ENCODE peak calls at places on chromosomes 12 and 14, in six cellular contexts. N is iPS-NIHi11, L is anterior cingulate cortex, P is HL-60, S is activated T-helper 1 cell treated with Interleukin-2 at 50 U/mL for 16 hours, W is PC-9. K is an unnamed sample.

GRCh38 chr12:96652870-96653269 is 163.5 kb downstream of the CFAP54 start:
- DNase-seq in S (no peak), L (no peak), W (no peak), N (no peak), P (no peak), K (no peak)

GRCh38 chr12:77577756-77578155 is 252.9 kb upstream of the NAV3 start:
- DNase-seq in P (no peak), N (no peak), L (no peak), S (no peak), W (no peak), K (no peak)

GRCh38 chr12:56839489-56840442 is 76.6 kb downstream of the HSD17B6 start:
- DNase-seq in S (no peak), N (peak), W (peak), P (peak), L (peak), K (peak)

GRCh38 chr14:93792391-93792790 is 4.1 kb upstream of the PRIMA1 start:
- DNase-seq in S (no peak), W (no peak), L (no peak), N (no peak), P (no peak), K (no peak)

GRCh38 chr12:64522807-64523206 is 70.9 kb downstream of the TBK1 start:
- DNase-seq in S (no peak), W (no peak), N (no peak), P (no peak), L (no peak), K (no peak)

GRCh38 chr12:61037792-61038191 is 1222.4 kb upstream of the USP15 start:
- DNase-seq in S (no peak), L (no peak), P (no peak), N (no peak), W (peak), K (no peak)

GRCh38 chr14:76975865-76976622 is 52.5 kb downstream of the IRF2BPL start:
- DNase-seq in W (no peak), N (no peak), L (no peak), P (no peak), S (no peak), K (no peak)

GRCh38 chr12:110744697-110745264 is 2.1 kb upstream of the PPP1CC start:
- DNase-seq in N (no peak), P (no peak), S (no peak), L (no peak), W (peak), K (peak)

GRCh38 chr14:50260072-50260471 is 28.7 kb upstream of the SOS2 start:
- DNase-seq in W (no peak), N (no peak), S (no peak), L (no peak), P (no peak), K (no peak)

GRCh38 chr12:45232771-45233372 is 17.0 kb downstream of the ANO6 start:
- DNase-seq in P (no peak), L (no peak), W (peak), N (peak), S (no peak), K (peak)

GRCh38 chr14:93114068-93114710 is 1.5 kb downstream of the ITPK1 start:
- DNase-seq in S (no peak), W (no peak), N (no peak), L (no peak), P (peak), K (no peak)

GRCh38 chr14:65817011-65817410 is 404.5 kb downstream of the FUT8 start:
- DNase-seq in P (no peak), L (no peak), W (peak), S (no peak), N (no peak), K (no peak)

GRCh38 chr12:27818421-27818918 is 38.4 kb upstream of the MANSC4 start:
- DNase-seq in P (no peak), S (no peak), L (no peak), W (no peak), N (no peak), K (no peak)

GRCh38 chr12:6998708-6999451 is 19.4 kb downstream of the LPCAT3 start:
- DNase-seq in W (peak), P (no peak), N (no peak), S (no peak), L (no peak), K (no peak)

GRCh38 chr12:67096533-67097318 is 172.4 kb upstream of the CAND1 start:
- DNase-seq in S (no peak), W (peak), L (no peak), P (no peak), N (no peak), K (peak)

GRCh38 chr14:97109234-97109633 is 312.1 kb downstream of the VRK1 start:
- DNase-seq in N (no peak), S (no peak), L (no peak), W (no peak), P (no peak), K (no peak)

GRCh38 chr14:104250175-104250574 is 111.8 kb downstream of the KIF26A start:
- DNase-seq in W (no peak), N (no peak), L (no peak), S (no peak), P (no peak), K (no peak)

GRCh38 chr12:79522657-79523386 is 167.9 kb downstream of the PAWR start:
- DNase-seq in W (no peak), L (no peak), P (no peak), S (no peak), N (peak), K (no peak)

GRCh38 chr12:50923361-50924130 is 28.8 kb upstream of the HIGD1C start:
- DNase-seq in S (no peak), N (no peak), P (no peak), L (no peak), W (no peak), K (no peak)

GRCh38 chr12:129096968-129097367 is 243.7 kb downstream of the GLT1D1 start:
- DNase-seq in L (no peak), P (no peak), N (no peak), S (no peak), W (no peak), K (no peak)

GRCh38 chr14:96493178-96493577 is 9.0 kb upstream of the PAPOLA start:
- DNase-seq in L (no peak), W (no peak), P (no peak), S (no peak), N (no peak), K (no peak)

GRCh38 chr12:109680521-109681030 is 33.0 kb upstream of the FAM222A start:
- DNase-seq in W (no peak), P (no peak), N (no peak), S (no peak), L (no peak), K (no peak)

GRCh38 chr14:97788364-97788763 is 991.2 kb downstream of the VRK1 start:
- DNase-seq in W (no peak), L (no peak), P (no peak), S (no peak), N (no peak), K (no peak)

GRCh38 chr14:22332671-22333407 is 256.2 kb downstream of the DAD1 start:
- DNase-seq in N (no peak), S (no peak), L (no peak), W (peak), P (no peak), K (no peak)

GRCh38 chr14:33414041-33414440 is 475.4 kb downstream of the NPAS3 start:
- DNase-seq in P (peak), S (no peak), N (peak), W (no peak), L (no peak), K (no peak)

GRCh38 chr14:102527255-102528232 is 18.0 kb upstream of the ANKRD9 start:
- DNase-seq in S (no peak), N (no peak), P (no peak), W (peak), L (no peak), K (peak)

GRCh38 chr14:50447491-50447890 is 50.8 kb upstream of the CDKL1 start:
- DNase-seq in P (no peak), L (no peak), S (no peak), N (no peak), W (peak), K (no peak)

GRCh38 chr14:79186523-79186922 is 1016.4 kb downstream of the NRXN3 start:
- DNase-seq in L (no peak), W (no peak), S (no peak), N (no peak), P (no peak), K (no peak)

K was measured in T1000.